ENCODE peak calls at places on chromosomes 1 and 21, in seven cellular contexts. B is IMR-90, N is K562, S is neural progenitor cell, P is PC-3, O is GM23248, Y is NT2/D1. L is an unnamed sample.

GRCh38 chr21:38679531-38679930 is 126.2 kb upstream of the ETS2 start:
- DNase-seq in Y (no peak), B (peak), O (peak), P (peak), S (no peak), N (no peak), L (no peak)

GRCh38 chr1:198175418-198176170 is 18.8 kb downstream of the NEK7 start:
- DNase-seq in N (no peak), B (peak), P (peak), Y (no peak), S (no peak), O (peak), L (no peak)

GRCh38 chr1:94590203-94591137 is 48.9 kb upstream of the F3 start:
- DNase-seq in S (no peak), B (peak), Y (no peak), N (no peak), O (peak), P (no peak), L (no peak)

GRCh38 chr1:7810395-7810794 is 26.3 kb downstream of the PER3 start:
- DNase-seq in Y (no peak), B (peak), N (peak), S (no peak), P (peak), O (peak), L (peak)

GRCh38 chr1:168137515-168137821 is 738 bp upstream of the GPR161 start:
- DNase-seq in P (no peak), N (no peak), B (no peak), S (no peak), O (no peak), Y (no peak), L (no peak)

GRCh38 chr1:45009956-45010854 is 919 bp downstream of the HECTD3 start:
- DNase-seq in B (no peak), P (peak), N (peak), O (peak), S (no peak), Y (no peak), L (no peak)

GRCh38 chr1:64505232-64505943 is 35.5 kb downstream of the CACHD1 start:
- DNase-seq in N (peak), O (no peak), S (peak), P (no peak), B (no peak), Y (peak), L (no peak)

GRCh38 chr21:41712201-41712600 is 54.7 kb downstream of the RIPK4 start:
- DNase-seq in S (peak), Y (peak), B (no peak), N (no peak), O (no peak), P (no peak), L (no peak)

GRCh38 chr21:43880111-43880985 is 15.3 kb downstream of the AGPAT3 start:
- DNase-seq in P (peak), B (peak), Y (no peak), N (no peak), O (peak), S (no peak), L (no peak)

GRCh38 chr1:36432616-36433015 is 17.6 kb downstream of the OSCP1 start:
- DNase-seq in N (no peak), O (no peak), P (no peak), Y (no peak), S (no peak), B (no peak), L (no peak)

GRCh38 chr1:234600418-234601216 is 9.4 kb downstream of the IRF2BP2 start:
- DNase-seq in B (no peak), S (no peak), N (no peak), Y (no peak), O (peak), P (peak), L (no peak)

GRCh38 chr1:116472431-116472961 is 98.3 kb downstream of the CD58 start:
- DNase-seq in N (no peak), B (peak), P (no peak), Y (no peak), S (no peak), O (no peak), L (no peak)

GRCh38 chr1:83996621-83997020 is 2.3 kb downstream of the TTLL7 start:
- DNase-seq in O (peak), B (peak), Y (no peak), N (no peak), P (no peak), S (no peak), L (no peak)

GRCh38 chr1:9473032-9473792 is 66.1 kb upstream of the SLC25A33 start:
- DNase-seq in N (peak), B (peak), Y (peak), O (peak), S (no peak), P (peak), L (peak)

GRCh38 chr1:196063952-196064351 is 544.3 kb downstream of the KCNT2 start:
- DNase-seq in N (no peak), S (no peak), O (no peak), Y (no peak), B (no peak), P (no peak), L (no peak)

GRCh38 chr1:41902669-41903068 is 16.1 kb downstream of the HIVEP3 start:
- DNase-seq in P (no peak), B (no peak), Y (no peak), N (no peak), S (no peak), O (no peak), L (no peak)

GRCh38 chr1:151370211-151370911 is 2.1 kb downstream of the SELENBP1 start:
- DNase-seq in Y (no peak), N (peak), S (no peak), B (no peak), P (no peak), O (no peak), L (no peak)

GRCh38 chr1:27143408-27143807 is 11.5 kb downstream of the SLC9A1 start:
- DNase-seq in P (no peak), O (no peak), Y (no peak), S (no peak), N (peak), B (peak), L (no peak)

GRCh38 chr1:32771561-32772280 is 45.4 kb downstream of the YARS1 start:
- DNase-seq in B (no peak), S (no peak), P (no peak), O (no peak), Y (no peak), N (no peak), L (no peak)

GRCh38 chr1:32773018-32773763 is 44.0 kb downstream of the YARS1 start:
- DNase-seq in N (peak), Y (peak), B (peak), P (peak), O (peak), S (peak), L (no peak)

GRCh38 chr1:32770741-32771548 is 46.2 kb downstream of the YARS1 start:
- DNase-seq in Y (no peak), P (no peak), S (no peak), N (peak), B (no peak), O (no peak), L (no peak)

GRCh38 chr1:32773764-32774463 is 43.2 kb downstream of the YARS1 start:
- DNase-seq in B (no peak), O (no peak), N (no peak), S (no peak), P (no peak), Y (no peak), L (no peak)

DNA sequence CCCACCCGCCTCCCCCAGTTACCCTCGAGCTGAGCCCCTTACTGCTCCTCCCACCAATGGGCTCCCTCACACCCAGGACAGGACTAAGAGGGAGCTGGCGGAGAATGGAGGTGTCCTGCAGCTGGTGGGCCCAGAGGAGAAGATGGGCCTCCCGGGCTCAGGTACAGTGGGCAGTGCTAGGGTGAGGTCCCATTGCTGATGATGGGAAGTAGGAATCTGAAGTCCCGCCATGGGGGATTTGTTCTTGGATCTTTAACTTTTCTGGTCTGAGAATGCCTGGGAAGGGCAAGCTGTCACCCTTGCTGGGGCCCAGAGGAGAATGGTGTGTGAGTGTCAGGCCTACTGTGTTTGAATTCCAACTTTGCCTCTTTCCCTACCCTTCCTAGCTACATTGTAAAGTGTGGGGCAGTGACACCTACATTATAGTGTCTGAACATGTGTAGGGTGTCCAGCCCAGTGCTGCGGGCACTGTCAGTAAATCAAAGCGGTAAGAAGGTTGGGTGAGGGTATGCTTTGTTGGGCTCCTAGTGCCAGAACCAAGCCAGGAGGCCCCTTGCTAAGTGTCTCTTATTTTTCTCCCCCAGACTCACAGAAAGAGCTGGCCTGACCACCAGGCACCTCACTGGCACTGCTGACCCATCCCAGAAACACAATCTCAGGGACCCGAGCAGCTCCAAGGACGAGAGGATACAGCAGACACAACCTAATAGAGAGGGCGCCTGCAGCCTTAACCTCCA is 44.7 kb downstream of the YARS1 start:
- DNase-seq in N (no peak), O (no peak), S (no peak), B (no peak), Y (no peak), P (no peak), L (no peak)
- H3K9ac ChIP-seq in N (peak), O (no peak), S (no peak), B (no peak), Y (no peak), P (no peak), L (no peak)

GRCh38 chr1:203351037-203351625 is at the start of gene FMOD:
- DNase-seq in P (no peak), Y (no peak), O (peak), S (peak), N (peak), B (peak), L (no peak)
- H3K9ac ChIP-seq in P (no peak), Y (no peak), O (peak), S (no peak), N (no peak), B (peak), L (no peak)

DNA sequence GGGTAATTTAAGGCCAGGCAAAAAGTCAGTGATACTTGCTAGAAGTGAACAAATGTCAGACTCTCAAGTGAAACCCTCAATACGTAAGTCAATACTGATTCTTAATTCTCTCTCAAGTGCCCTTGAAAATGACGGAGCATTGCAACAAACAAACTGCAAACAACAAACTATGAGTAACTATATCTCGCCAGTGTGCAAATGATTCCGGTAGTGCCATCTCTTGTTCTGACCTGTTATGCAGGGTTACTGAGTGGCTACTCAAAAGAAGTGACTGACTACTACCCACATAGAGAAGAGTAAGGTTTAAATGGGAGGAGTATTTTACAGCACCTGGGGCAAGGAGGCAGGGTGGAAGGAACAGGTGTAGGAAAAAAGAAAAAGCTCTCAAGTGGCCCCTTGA is 1.6 kb downstream of the SLC19A2 start:
- DNase-seq in S (no peak), O (peak), B (no peak), Y (no peak), N (no peak), P (peak), L (no peak)
- H3K9ac ChIP-seq in S (no peak), O (peak), B (no peak), Y (no peak), N (no peak), P (peak), L (peak)

DNA sequence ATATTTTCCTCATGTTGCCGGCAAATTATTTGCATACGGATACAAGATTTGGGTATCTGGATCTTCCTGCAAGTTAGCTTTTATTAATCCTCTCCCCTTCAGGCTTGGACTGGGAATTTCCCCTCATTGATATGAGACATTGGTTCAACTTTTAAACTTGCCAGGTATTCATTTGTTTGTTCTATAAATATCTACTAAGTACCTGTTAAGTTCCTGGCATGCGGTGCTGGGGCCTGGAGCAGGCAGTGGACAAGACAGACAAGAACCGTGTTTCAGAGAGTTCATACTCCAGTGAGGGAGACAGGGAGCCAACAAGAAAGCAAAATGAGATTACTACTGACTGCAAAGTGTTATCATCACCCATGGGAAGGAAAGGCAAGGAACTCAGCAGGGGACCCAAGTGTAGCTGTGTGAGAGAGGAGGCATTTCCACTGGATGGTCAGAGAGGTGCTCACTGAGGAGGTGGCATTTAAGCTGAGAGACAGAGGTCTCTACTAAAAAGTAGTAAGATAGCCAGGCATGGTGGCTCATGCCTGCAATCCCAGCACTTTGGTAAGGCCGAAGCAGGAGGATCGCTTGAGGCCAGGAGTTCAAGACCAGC is 39.1 kb upstream of the FHAD1 start:
- DNase-seq in B (no peak), S (no peak), N (no peak), P (no peak), Y (no peak), O (no peak), L (no peak)
- H3K9ac ChIP-seq in B (no peak), S (no peak), N (no peak), P (no peak), Y (no peak), O (no peak), L (no peak)

GRCh38 chr1:24918995-24919605 is 11.0 kb downstream of the RUNX3 start:
- DNase-seq in N (no peak), P (no peak), O (no peak), B (no peak), Y (no peak), S (no peak), L (no peak)

GRCh38 chr1:24921938-24922662 is 8.0 kb downstream of the RUNX3 start:
- DNase-seq in B (no peak), N (no peak), S (no peak), O (no peak), P (no peak), Y (no peak), L (no peak)

GRCh38 chr1:24917327-24918074 is 12.6 kb downstream of the RUNX3 start:
- DNase-seq in P (no peak), O (no peak), S (no peak), N (no peak), Y (no peak), B (no peak), L (no peak)

GRCh38 chr1:24918370-24918769 is 11.7 kb downstream of the RUNX3 start:
- DNase-seq in B (no peak), N (no peak), S (no peak), Y (no peak), O (no peak), P (no peak), L (no peak)

DNA sequence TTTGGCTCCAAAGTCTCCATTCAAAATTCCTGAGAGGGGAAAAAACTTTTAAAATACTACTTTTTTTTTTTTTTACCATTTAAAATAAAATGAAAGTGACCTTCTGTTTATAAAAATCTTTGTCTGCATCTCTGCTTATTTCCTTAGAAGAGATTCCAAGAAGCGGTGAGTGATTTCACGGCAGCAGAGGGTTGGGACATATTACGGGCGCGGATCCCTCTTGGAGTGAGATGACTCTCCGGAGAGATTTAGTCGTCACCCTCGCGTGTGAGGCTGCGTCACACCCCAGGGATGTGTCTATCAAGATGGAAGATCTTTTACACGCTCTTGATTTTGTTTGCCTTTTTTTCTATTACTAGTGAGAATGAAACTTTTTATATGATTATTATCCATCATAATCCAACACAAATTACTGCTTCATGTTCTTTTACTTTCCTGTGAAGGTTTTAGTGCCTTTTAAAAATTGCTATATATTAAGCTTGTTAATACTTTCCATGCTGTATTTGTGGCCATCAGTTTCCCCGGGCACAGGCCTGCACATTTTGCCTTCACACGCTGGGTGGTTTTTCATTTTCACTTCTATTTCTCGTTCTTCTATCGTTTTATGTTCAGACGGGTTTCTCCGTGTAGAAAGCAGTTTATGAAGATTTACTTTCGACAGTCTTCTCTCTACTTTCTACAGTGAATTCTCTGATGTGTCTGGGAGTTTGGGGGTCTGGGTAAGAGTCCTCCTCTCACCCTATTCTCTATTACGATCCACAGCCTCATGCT is 9.7 kb downstream of the RUNX3 start:
- DNase-seq in S (no peak), O (peak), B (peak), N (peak), P (no peak), Y (no peak), L (no peak)
- H3K9ac ChIP-seq in S (no peak), O (peak), B (no peak), N (no peak), P (no peak), Y (no peak), L (no peak)

DNA sequence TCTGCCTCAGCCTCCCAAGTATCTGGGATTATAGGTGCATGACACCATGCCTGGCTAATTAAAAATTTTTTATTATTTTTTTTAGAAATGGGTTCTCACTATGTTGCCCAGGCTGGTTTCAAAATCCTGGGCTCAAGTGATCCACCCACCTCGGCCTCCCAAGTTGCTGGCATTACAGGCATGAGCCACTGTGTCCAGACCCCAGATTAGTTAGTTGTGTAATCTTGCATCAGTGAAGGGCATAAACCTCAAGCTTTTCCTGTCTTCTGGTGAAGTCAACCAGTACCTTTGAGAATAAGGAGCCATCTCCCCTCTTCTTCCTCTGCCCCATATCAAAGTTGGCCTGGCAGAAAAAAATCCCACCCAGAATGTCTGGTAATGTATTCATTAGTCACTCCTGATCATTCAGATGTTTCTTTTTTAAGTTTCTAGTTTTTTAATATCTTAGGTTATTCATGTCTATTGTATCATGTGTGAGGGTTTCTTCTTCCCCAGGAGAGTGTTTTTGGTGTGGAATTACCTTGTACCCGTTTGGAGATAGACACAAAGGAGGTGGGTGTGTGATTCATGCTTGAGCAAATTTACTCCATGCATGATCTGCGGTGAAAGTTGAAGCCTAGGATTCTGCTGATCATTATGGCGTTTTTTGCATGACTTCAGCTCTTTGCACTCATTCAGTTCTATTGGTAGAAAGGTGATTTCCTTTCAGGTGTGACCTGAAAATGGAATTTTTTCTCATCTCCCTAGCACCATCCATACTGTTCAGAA is 144.0 kb downstream of the FMN2 start:
- DNase-seq in B (no peak), S (no peak), O (peak), Y (no peak), N (no peak), P (peak), L (no peak)
- H3K9ac ChIP-seq in B (no peak), S (no peak), O (peak), Y (no peak), N (no peak), P (peak), L (no peak)

L was measured in keratinocyte.